ENCODE peak calls at places on chromosome 21, in seven cellular contexts. D is body of pancreas; G is AG04450; L is heart left ventricle; W is glutamatergic neuron; Q is CD4-positive, alpha-beta T cell; M is cardiac fibroblast. U is an unnamed sample.
A peak's percentile ranks its signal among the peaks of the same experiment; 100 is the strongest.

GRCh38 chr21:39673736-39674135 is 61.0 kb downstream of the B3GALT5 start:
- DNase-seq in D (peak; percentile 88), G (no peak), L (no peak), W (no peak), Q (no peak), M (no peak), U (no peak)

GRCh38 chr21:42122808-42123207 is 51.7 kb downstream of the UMODL1 start:
- DNase-seq in D (no peak), G (no peak), L (no peak), W (no peak), Q (no peak), M (no peak), U (no peak)

GRCh38 chr21:45991606-45992301 is 10.2 kb downstream of the COL6A1 start:
- DNase-seq in D (no peak), G (no peak), L (peak; percentile 19), W (peak; percentile 8), Q (no peak), M (no peak), U (no peak)

GRCh38 chr21:39055167-39055767 is 128.0 kb downstream of the PSMG1 start:
- DNase-seq in D (no peak), G (no peak), L (no peak), W (no peak), Q (no peak), M (no peak), U (no peak)

GRCh38 chr21:46425061-46425460 is 33.6 kb upstream of the DIP2A start:
- DNase-seq in D (no peak), G (no peak), L (no peak), W (peak; percentile 38), Q (no peak), M (no peak), U (no peak)

GRCh38 chr21:37619464-37619974 is 252.9 kb downstream of the DYRK1A start:
- DNase-seq in D (no peak), G (no peak), L (peak; percentile 30), W (no peak), Q (no peak), M (no peak), U (no peak)

GRCh38 chr21:38440746-38441145 is 57.5 kb downstream of the ERG start:
- DNase-seq in D (no peak), G (peak; percentile 39), L (no peak), W (no peak), Q (no peak), M (peak; percentile 92), U (no peak)

GRCh38 chr21:35084869-35085268 is 35.8 kb upstream of the RUNX1 start:
- DNase-seq in D (no peak), G (peak; percentile 81), L (no peak), W (no peak), Q (no peak), M (peak; percentile 95), U (no peak)

GRCh38 chr21:25573409-25574206 is 33.7 kb downstream of the MRPL39 start:
- DNase-seq in D (no peak), G (peak; percentile 83), L (no peak), W (no peak), Q (peak; percentile 13), M (peak; percentile 93), U (no peak)

DNA sequence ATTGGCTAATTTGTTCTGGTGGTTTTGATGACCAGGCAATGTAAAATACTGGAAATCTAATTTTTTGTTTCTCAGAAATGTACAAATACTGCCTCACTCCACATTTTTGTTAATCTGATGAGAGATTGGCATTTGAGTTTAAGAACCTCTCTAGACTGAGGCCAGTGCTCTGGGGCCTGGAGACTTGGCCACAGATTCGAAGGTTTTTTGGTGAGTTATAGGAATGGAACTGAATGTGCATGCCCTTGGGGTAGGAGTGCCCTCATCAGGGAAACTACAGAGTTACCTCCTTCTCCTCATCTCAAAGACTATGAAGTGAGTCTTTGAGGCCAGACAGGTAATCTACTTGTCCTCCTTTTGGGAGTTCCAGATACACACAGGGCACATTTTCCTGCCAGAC is 347.9 kb downstream of the LTN1 start:
- DNase-seq in D (no peak), G (no peak), L (no peak), W (no peak), Q (no peak), M (peak; percentile 41), U (no peak)
- TF ChIP-seq CTCF in D (no peak), G (no peak), L (no peak), W (no peak), Q (no peak), M (no peak), U (no peak)

DNA sequence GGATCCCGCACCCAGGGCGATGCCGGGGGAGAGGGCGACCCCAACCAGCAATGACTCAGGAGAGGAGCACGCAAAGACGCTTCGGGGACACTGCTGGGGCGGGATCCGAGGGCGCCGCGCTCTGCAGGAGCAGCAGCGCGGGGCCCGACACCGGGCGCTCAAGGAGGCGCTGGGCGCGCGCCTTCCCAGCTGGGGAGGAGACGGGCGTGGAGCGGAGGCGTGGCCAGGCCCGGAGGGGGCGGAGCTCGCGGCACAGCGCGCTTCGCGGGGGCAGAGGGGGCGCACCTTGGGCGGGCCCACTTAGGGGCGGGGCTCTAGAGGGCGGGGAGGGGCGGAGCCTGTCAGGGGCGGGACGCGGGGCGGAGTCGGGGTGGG is 369 bp downstream of the SUMO3 start:
- DNase-seq in D (peak; percentile 92), G (peak; percentile 67), L (peak; percentile 93), W (peak; percentile 94), Q (peak; percentile 94), M (peak; percentile 91), U (peak; percentile 46)
- TF ChIP-seq CTCF in D (no peak), G (no peak), L (no peak), W (no peak), Q (no peak), M (no peak), U (no peak)

DNA sequence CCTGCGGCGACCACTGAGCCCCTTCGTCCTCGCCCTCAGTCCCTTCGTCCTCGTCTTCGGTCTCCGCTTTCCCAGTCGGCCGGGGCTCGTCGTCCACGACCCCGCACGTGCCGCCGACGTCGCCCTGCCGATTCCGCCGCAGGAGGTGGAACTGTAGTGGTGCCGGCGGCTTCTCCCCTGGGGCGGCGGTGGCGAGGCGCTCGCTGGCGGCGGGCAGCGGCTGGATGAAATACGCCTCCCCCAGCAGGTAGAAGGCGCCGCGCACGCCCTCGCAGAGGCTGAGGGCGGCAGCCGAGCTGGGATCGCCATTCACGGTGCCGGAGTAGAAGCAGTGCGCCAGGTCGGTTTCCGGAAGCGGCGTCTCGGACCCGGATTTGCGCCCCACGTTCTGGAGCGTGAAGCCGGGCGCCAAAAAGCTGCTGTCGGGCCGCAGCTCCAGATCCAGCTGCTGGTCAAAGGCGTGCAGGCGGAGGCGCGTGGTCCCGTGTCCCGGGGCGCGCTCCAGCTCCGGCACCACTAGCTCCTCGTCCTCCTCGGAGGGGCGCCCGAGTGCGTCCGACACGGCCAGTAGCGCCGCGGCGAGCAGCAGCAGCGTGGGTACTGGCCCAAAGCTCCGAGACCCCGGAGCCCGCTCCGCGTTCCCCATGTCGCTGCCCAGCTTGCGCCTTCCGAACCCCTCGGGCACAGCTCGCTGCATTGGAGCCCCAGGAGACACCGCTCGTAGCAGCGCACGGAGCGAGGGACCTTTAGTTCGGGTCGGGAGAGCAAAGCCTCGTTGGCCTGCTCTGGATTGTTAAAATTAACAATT is 747 bp downstream of the ADAMTS1 start:
- DNase-seq in D (peak; percentile 56), G (no peak), L (peak; percentile 73), W (peak; percentile 74), Q (no peak), M (peak; percentile 54), U (no peak)
- TF ChIP-seq CTCF in D (no peak), G (peak; percentile 28), L (peak; percentile 32), W (no peak), Q (no peak), M (no peak), U (no peak)

DNA sequence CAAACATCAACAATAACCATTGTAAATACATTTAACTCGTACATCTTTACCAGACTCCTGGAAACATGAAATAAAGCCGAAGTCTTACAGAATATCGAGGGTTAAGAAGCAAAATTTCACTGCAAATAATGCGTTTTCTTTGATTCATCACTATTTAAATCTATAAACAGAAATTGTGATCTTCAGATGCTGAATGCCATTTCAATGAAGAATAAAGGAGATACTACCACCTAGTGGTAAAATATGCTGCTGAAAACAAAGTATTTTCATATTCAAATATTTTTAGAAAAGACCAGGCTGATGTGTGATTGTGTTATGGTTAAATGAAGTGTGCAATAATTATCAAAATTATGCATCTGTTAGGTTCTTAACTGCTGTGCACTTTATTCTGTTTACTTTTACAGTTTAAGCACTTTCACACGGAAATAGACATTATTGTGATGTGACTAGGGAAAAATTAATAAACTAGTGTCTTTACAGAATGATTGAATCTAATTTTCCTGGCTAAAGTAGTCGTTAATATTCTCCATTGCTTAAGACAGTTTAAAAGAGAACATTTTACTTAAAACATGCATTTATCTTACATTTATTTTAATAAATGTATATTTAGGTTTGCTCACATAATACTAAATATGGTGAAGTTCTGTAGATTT is 1093.1 kb downstream of the MRPL39 start:
- DNase-seq in D (no peak), G (no peak), L (no peak), W (no peak), Q (no peak), M (peak; percentile 20), U (no peak)
- TF ChIP-seq CTCF in D (peak; percentile 25), G (peak; percentile 69), L (peak; percentile 56), W (peak; percentile 66), Q (peak; percentile 39), M (peak; percentile 31), U (peak; percentile 28)

GRCh38 chr21:31347435-31348032 is 3.5 kb upstream of the TIAM1 start:
- DNase-seq in D (no peak), G (no peak), L (no peak), W (no peak), Q (no peak), M (peak; percentile 61), U (no peak)
- TF ChIP-seq CTCF in D (peak; percentile 26), G (peak; percentile 65), L (peak; percentile 41), W (peak; percentile 65), Q (no peak), M (peak; percentile 46), U (peak; percentile 22)

GRCh38 chr21:43818685-43819084 is 29.3 kb downstream of the RRP1 start:
- DNase-seq in D (no peak), G (no peak), L (no peak), W (no peak), Q (no peak), M (no peak), U (no peak)

GRCh38 chr21:43815107-43815742 is 25.8 kb downstream of the RRP1 start:
- DNase-seq in D (no peak), G (no peak), L (no peak), W (no peak), Q (no peak), M (no peak), U (no peak)

GRCh38 chr21:43817157-43818086 is 28.0 kb downstream of the RRP1 start:
- DNase-seq in D (no peak), G (no peak), L (no peak), W (no peak), Q (no peak), M (no peak), U (no peak)

GRCh38 chr21:43815991-43816390 is 26.6 kb downstream of the RRP1 start:
- DNase-seq in D (no peak), G (no peak), L (no peak), W (no peak), Q (no peak), M (no peak), U (no peak)

GRCh38 chr21:43816611-43817071 is 27.3 kb downstream of the RRP1 start:
- DNase-seq in D (no peak), G (no peak), L (peak; percentile 23), W (no peak), Q (no peak), M (no peak), U (no peak)
- TF ChIP-seq CTCF in D (no peak), G (no peak), L (no peak), W (no peak), Q (no peak), M (no peak), U (no peak)

GRCh38 chr21:14119038-14119437 is 91.7 kb downstream of the LIPI start:
- DNase-seq in D (no peak), G (no peak), L (no peak), W (no peak), Q (no peak), M (no peak), U (no peak)
- TF ChIP-seq CTCF in D (no peak), G (no peak), L (no peak), W (no peak), Q (no peak), M (no peak), U (no peak)

GRCh38 chr21:36615274-36615964 is 83.5 kb upstream of the SIM2 start:
- DNase-seq in D (no peak), G (no peak), L (no peak), W (no peak), Q (no peak), M (no peak), U (no peak)
- TF ChIP-seq CTCF in D (no peak), G (no peak), L (no peak), W (no peak), Q (no peak), M (peak; percentile 20), U (no peak)

U was measured in GM12864.